ENCODE peak calls at places on chromosomes 12 and 14, in seven cellular contexts. E, V, G, Y, T, S and J are unnamed samples.

GRCh38 chr12:39905152-39905551 is 200.7 kb downstream of the SLC2A13 start:
- DNase-seq in V (peak), E (no peak), G (no peak), Y (no peak), S (no peak), T (peak), J (no peak)

GRCh38 chr12:108930155-108930554 is 50.3 kb downstream of the DAO start:
- DNase-seq in V (no peak), G (no peak), S (no peak), E (no peak), Y (no peak), T (no peak), J (no peak)

GRCh38 chr12:103640831-103641230 is 53.8 kb downstream of the STAB2 start:
- DNase-seq in S (no peak), E (no peak), T (no peak), G (no peak), Y (no peak), V (no peak), J (no peak)

GRCh38 chr12:100554608-100555077 is 18.8 kb upstream of the GAS2L3 start:
- DNase-seq in G (no peak), S (no peak), E (no peak), V (peak), Y (peak), T (peak), J (no peak)

GRCh38 chr12:123269980-123270379 is 1.7 kb downstream of the CDK2AP1 start:
- DNase-seq in E (no peak), V (no peak), S (no peak), Y (peak), T (no peak), G (no peak), J (no peak)

GRCh38 chr14:105087963-105088811 is 23.0 kb upstream of the GPR132 start:
- DNase-seq in Y (peak), S (peak), E (no peak), G (peak), T (peak), V (peak), J (no peak)

GRCh38 chr14:87955501-87955900 is 37.5 kb downstream of the GALC start:
- DNase-seq in E (no peak), S (no peak), G (no peak), Y (no peak), V (no peak), T (no peak), J (no peak)

GRCh38 chr14:22106700-22107697 is 433.4 kb upstream of the OR4E1 start:
- DNase-seq in Y (no peak), G (no peak), E (no peak), V (no peak), S (no peak), T (no peak), J (no peak)

GRCh38 chr14:32049361-32050103 is 27.6 kb upstream of the ARHGAP5 start:
- DNase-seq in Y (no peak), V (no peak), E (no peak), G (no peak), S (no peak), T (no peak), J (no peak)

GRCh38 chr12:53231859-53232640 is at the start of gene RARG:
- DNase-seq in T (peak), G (peak), S (peak), Y (peak), V (no peak), E (peak), J (no peak)

GRCh38 chr14:68473794-68474193 is 319.1 kb downstream of the ZFP36L1 start:
- DNase-seq in Y (no peak), T (peak), G (no peak), S (no peak), E (no peak), V (peak), J (no peak)

DNA sequence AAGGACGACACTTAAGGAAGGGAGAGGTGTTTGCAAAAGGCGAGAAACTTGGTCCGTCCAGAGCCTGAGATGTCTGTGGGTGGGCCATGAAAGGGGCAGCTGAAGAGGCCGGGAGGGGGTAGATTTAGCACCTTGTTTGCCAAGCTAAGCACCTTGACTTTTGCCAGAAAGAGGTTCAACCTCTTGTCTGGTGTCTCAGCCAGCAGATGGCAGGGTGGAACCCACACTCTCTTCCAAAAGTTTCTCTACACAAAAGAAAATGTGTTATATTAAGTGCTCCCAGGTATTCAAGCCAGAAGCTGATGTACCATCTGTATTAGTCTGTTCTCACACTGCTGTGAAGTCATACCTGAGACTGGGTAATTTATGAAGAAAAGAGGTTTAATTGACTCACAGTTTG is 69.9 kb downstream of the SUDS3 start:
- DNase-seq in Y (no peak), G (no peak), E (no peak), V (no peak), T (no peak), S (no peak), J (no peak)
- TF ChIP-seq CTCF in Y (peak), G (no peak), E (no peak), V (no peak), T (no peak), S (no peak), J (no peak)

GRCh38 chr14:58641509-58641908 is 3.7 kb downstream of the DACT1 start:
- DNase-seq in G (no peak), T (no peak), E (no peak), Y (no peak), V (no peak), S (peak), J (no peak)
- TF ChIP-seq CTCF in G (no peak), T (peak), E (no peak), Y (peak), V (peak), S (peak), J (no peak)

GRCh38 chr12:55830601-55831406 is 1.4 kb upstream of the DNAJC14 start:
- DNase-seq in V (peak), S (peak), G (peak), E (peak), T (peak), Y (peak), J (no peak)
- TF ChIP-seq CTCF in V (no peak), S (no peak), G (no peak), E (no peak), T (no peak), Y (no peak), J (no peak)

GRCh38 chr12:117147639-117148038 is 42.6 kb downstream of the FBXO21 start:
- DNase-seq in V (no peak), E (no peak), S (no peak), Y (no peak), G (no peak), T (no peak), J (no peak)

GRCh38 chr12:117148642-117149041 is 41.6 kb downstream of the FBXO21 start:
- DNase-seq in E (no peak), T (no peak), V (no peak), S (no peak), Y (no peak), G (no peak), J (no peak)

GRCh38 chr12:117152793-117153775 is 37.2 kb downstream of the FBXO21 start:
- DNase-seq in V (no peak), T (no peak), Y (no peak), E (no peak), G (no peak), S (no peak), J (no peak)

GRCh38 chr12:117155278-117156060 is 34.8 kb downstream of the FBXO21 start:
- DNase-seq in S (peak), E (peak), G (peak), T (peak), V (peak), Y (peak), J (no peak)

GRCh38 chr12:117151195-117152031 is 38.9 kb downstream of the FBXO21 start:
- DNase-seq in T (peak), Y (peak), V (peak), E (no peak), G (no peak), S (peak), J (peak)
- TF ChIP-seq CTCF in T (peak), Y (peak), V (peak), E (peak), G (peak), S (peak), J (no peak)